ENCODE peak calls at places on chromosomes 11 and 22, in four cellular contexts. C is K562, F is HEK293T, W is HepG2. J is an unnamed sample.

GRCh38 chr11:111555255-111555654 is 14.7 kb downstream of the LAYN start:
- DNase-seq in C (no peak), F (no peak), W (no peak), J (no peak)

GRCh38 chr22:37455896-37456295 is 28.6 kb upstream of the ELFN2 start:
- DNase-seq in C (no peak), F (no peak), W (no peak), J (no peak)

GRCh38 chr22:46537946-46538815 is 761 bp upstream of the CELSR1 start:
- DNase-seq in C (no peak), F (no peak), W (no peak), J (peak; percentile 57)

GRCh38 chr11:86013718-86014117 is 55.2 kb downstream of the PICALM start:
- DNase-seq in C (no peak), F (no peak), W (no peak), J (no peak)

GRCh38 chr22:29313126-29314071 is 2.1 kb downstream of the RASL10A start:
- DNase-seq in C (no peak), F (no peak), W (no peak), J (peak; percentile 79)

GRCh38 chr11:119624102-119624615 is 104.8 kb downstream of the NECTIN1 start:
- DNase-seq in C (peak; percentile 81), F (peak; percentile 77), W (no peak), J (no peak)

GRCh38 chr11:102712140-102712539 is 6.6 kb upstream of the MMP27 start:
- DNase-seq in C (no peak), F (no peak), W (no peak), J (no peak)

GRCh38 chr22:37806409-37807338 is 1.1 kb upstream of the GCAT start:
- DNase-seq in C (peak; percentile 43), F (no peak), W (peak; percentile 34), J (peak; percentile 36)

GRCh38 chr11:122097419-122098001 is 18.5 kb downstream of the BLID start:
- DNase-seq in C (no peak), F (no peak), W (no peak), J (no peak)

GRCh38 chr11:96205460-96205809 is 137.6 kb downstream of the MAML2 start:
- DNase-seq in C (no peak), F (no peak), W (no peak), J (no peak)

GRCh38 chr11:33211588-33211987 is 45.6 kb upstream of the HIPK3 start:
- DNase-seq in C (no peak), F (no peak), W (peak; percentile 89), J (no peak)

GRCh38 chr11:47437746-47438418 is 11.1 kb downstream of the RAPSN start:
- DNase-seq in C (no peak), F (no peak), W (peak; percentile 68), J (no peak)

GRCh38 chr11:35073691-35074382 is 65.1 kb upstream of the CD44 start:
- DNase-seq in C (no peak), F (no peak), W (no peak), J (no peak)

GRCh38 chr22:44133901-44134511 is 46.7 kb upstream of the PARVG start:
- DNase-seq in C (no peak), F (no peak), W (no peak), J (no peak)

GRCh38 chr22:44136112-44136511 is 44.6 kb upstream of the PARVG start:
- DNase-seq in C (no peak), F (no peak), W (no peak), J (no peak)

GRCh38 chr22:44139773-44140172 is 41.0 kb upstream of the PARVG start:
- DNase-seq in C (no peak), F (no peak), W (no peak), J (no peak)

GRCh38 chr22:44133161-44133560 is 47.6 kb upstream of the PARVG start:
- DNase-seq in C (no peak), F (no peak), W (no peak), J (no peak)

DNA sequence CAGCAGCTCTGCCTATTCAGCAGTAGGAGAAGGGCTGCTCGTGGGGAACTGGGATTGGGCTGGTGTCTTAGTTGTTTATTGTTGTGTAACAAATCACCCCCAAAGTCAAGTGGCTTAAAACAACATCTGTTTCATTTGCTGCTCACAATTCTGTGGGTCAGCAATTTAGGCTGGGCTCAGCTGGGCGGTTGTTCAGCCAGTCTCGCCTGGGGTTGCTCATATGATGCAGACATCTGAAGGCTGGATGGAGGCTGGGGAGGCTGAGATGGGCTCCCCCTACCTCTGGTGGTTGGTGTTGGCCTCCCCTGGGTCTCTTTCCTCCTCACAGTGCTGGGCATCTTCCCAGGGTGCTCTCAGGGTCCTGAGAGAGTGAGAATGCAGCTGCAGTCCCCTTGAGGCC is 43.3 kb upstream of the PARVG start:
- DNase-seq in C (no peak), F (no peak), W (no peak), J (no peak)
- TF ChIP-seq ELF4 in C (no peak), F (no peak), W (no peak), J (no peak)

DNA sequence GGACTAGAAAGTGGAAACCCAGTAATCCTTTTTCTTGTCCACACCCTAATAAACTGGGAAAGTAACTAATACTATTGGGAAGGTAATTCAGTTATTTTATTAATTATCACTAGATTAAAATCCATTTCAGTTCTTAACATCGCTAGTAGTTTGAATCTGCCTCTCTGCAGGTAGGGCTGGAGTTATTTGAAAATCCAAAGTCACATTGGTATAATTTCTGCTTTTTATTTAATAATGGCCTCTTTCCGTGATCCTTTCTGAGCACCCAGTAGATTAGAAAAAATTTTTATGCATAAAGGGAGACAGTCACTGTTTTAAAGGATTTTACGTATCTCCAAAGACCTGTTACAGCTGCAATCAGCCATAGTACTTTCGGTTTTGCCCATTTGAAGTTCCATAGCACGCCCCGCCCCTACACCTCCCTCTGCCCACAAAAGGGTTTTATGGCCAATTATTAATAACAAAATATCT is 605 bp upstream of the COPB1 start:
- DNase-seq in C (peak; percentile 56), F (peak; percentile 31), W (peak; percentile 39), J (no peak)
- TF ChIP-seq ELF4 in C (no peak), F (no peak), W (peak; percentile 19), J (no peak)

DNA sequence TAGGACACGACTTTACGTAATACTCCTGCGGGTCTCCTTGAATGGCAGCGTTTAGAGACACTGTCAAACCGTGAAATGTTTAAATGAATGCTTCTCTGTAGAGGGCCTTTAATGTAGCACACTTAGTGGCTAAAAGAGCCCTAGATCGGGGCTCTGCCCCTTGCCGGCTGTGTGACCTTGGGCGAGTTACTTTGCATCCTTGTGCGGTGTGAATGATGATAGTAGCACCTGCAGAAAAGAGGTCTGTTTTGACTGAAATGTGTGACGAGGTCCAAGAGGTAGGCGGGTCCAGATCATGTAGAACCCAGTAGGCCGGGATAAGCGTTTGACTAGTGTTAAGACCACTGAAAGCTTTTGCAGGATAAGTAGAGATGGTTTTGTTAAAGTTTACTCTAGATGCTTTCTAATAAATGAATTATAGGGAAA is 866 bp downstream of the MED17 start:
- DNase-seq in C (peak; percentile 16), F (no peak), W (no peak), J (no peak)
- TF ChIP-seq ELF4 in C (no peak), F (no peak), W (no peak), J (no peak)

DNA sequence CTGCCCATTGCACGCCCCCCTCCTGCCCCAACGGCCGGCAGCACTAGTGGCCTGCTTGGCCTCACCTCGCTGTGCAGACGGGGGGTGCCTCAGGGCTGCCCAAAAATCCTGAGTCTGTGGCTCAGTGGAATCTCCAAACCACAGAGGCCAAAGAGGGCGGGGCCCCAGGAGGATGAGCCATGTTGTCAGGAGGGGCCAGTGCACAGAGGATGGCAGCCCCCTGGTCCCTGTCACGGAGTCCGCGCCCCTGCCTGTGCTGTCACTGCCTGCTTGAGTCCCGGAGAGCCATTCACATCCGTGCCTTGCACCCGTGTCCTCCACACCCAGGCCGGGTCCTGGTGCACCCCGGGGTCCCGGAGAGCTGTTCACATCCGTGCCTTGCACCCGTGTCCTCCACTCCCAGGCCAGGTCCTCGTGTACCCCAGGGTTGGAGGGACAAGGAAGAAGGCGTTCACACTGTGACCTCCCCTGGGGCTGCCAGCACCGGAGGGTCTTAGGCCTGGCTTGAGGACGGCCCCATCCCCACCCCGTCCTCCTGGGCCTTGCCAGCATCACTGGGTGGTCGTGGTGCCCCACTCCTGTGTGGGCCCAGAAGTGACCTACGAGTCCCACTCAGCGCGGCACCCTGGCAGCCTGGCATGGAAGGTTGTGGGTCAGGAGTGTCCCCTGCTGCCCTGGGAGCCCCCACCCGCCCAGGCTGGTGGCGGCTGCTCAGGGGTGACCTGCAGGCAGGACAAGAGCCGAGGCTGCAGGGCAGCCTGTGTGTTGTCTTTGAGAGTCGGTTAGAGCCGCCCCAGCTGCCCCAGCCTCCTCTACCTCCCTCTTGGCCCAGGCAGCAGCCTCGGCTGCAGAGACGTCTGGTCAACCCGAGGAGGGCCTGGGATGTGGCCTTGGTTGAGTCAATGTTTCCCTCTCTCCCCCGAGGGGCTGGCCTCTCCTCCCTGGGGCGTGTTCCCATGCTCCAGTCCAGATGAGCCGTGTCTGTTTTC is 36.1 kb upstream of the MUC5AC start:
- DNase-seq in C (no peak), F (no peak), W (no peak), J (no peak)
- TF ChIP-seq ELF4 in C (no peak), F (no peak), W (no peak), J (no peak)

DNA sequence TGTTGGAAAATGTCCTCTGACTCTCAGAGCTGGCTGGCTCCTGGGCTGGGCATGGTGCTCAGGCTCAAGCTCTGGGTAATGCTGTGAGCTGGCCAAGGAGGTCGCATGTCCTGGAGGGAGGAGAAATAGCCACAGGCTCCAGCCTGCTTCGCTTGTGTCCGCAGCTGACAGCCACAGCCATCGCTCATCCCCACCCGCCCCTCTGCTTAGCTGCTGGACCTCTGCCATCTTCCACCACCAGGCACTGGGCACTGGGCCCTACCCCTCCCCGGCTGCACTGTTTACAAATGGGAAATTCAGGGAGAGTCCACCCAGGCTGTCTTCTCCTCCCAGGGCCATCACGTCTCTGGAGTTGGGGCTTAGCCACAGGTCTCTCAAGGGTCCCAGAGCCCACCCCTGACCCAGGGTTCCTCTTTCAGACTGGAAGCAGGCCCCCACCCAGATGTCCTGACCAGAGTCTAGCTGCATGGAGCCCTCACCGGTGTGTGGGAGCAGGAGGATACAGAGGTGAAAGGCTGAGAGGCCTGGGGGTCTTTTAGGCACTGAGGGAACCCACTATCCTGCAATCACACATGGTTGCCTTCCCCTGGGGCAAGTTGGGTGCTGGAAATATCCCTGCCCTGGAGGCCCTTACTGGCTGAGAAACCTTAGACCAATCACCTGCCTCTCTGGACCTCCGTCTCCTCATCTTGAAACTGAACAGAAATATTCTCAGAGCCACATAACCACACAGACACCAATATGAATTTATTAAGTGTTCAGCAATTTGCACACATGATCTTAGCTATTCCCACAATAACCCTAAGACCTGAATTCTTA is 62.7 kb downstream of the CD82 start:
- DNase-seq in C (no peak), F (no peak), W (no peak), J (no peak)
- TF ChIP-seq ELF4 in C (no peak), F (no peak), W (no peak), J (no peak)

J was measured in WTC11.